ENCODE peak calls at places on chromosomes 2 and 18, in nine cellular contexts. C is activated CD4-positive, alpha-beta T cell treated with anti-CD3 and anti-CD28 coated beads, Interleukin-2, amount 50 U/mL, for 4 hours; O is psoas muscle; H is stimulated activated naive CD8-positive, alpha-beta T cell treated with anti-CD3 and anti-CD28 coated beads, Interleukin-15, Interleukin-2, amounts not matched to agents 100 U/mL and 50 U/mL, for 24 hours; F is pulmonary artery endothelial cell; E is D341Med; L is GM04504; V is activated naive CD8-positive, alpha-beta T cell treated with anti-CD3 and anti-CD28 coated beads, Interleukin-2, amount 50 U/mL, for 24 hours; W is posterior vena cava. R is an unnamed sample.

GRCh38 chr2:118837067-118837466 is 10.4 kb downstream of the EN1 start:
- DNase-seq in L (no peak), V (no peak), C (no peak), E (no peak), O (no peak), H (no peak), W (no peak), F (no peak), R (no peak)

GRCh38 chr18:74268933-74269620 is 22.7 kb downstream of the CYB5A start:
- DNase-seq in L (no peak), O (no peak), F (no peak), W (no peak), E (no peak), H (no peak), C (no peak), V (no peak), R (no peak)

GRCh38 chr2:226979004-226979403 is 143.2 kb downstream of the RHBDD1 start:
- DNase-seq in V (no peak), F (no peak), H (no peak), C (no peak), E (no peak), L (no peak), O (no peak), W (no peak), R (no peak)

GRCh38 chr18:79784965-79785770 is 12.6 kb upstream of the KCNG2 start:
- DNase-seq in F (no peak), L (peak; percentile 9), V (no peak), O (no peak), E (no peak), H (no peak), W (peak; percentile 59), C (no peak), R (no peak)

GRCh38 chr18:23106575-23106974 is 28.7 kb upstream of the CABLES1 start:
- DNase-seq in F (no peak), O (no peak), L (peak; percentile 93), C (no peak), W (peak; percentile 77), H (no peak), E (no peak), V (no peak), R (no peak)

GRCh38 chr2:70670626-70671025 is 97.4 kb downstream of the ADD2 start:
- DNase-seq in F (no peak), V (no peak), L (no peak), W (peak; percentile 24), C (no peak), O (no peak), E (no peak), H (no peak), R (no peak)

GRCh38 chr18:39389800-39390379 is 1824.3 kb upstream of the CELF4 start:
- DNase-seq in L (no peak), F (no peak), V (no peak), E (peak; percentile 71), O (no peak), C (no peak), H (no peak), W (no peak), R (no peak)

GRCh38 chr2:226915846-226916360 is 80.0 kb downstream of the RHBDD1 start:
- DNase-seq in L (peak; percentile 25), H (no peak), O (no peak), E (no peak), W (no peak), F (no peak), C (no peak), V (no peak), R (no peak)

GRCh38 chr2:152761171-152761570 is 42.8 kb downstream of the ARL6IP6 start:
- DNase-seq in V (no peak), C (no peak), W (no peak), O (no peak), F (no peak), L (no peak), E (no peak), H (no peak), R (no peak)

GRCh38 chr2:25222475-25223121 is 54.2 kb upstream of the POMC start:
- DNase-seq in H (no peak), V (no peak), E (no peak), W (no peak), C (no peak), O (no peak), L (no peak), F (no peak), R (no peak)

GRCh38 chr2:179569834-179570233 is 291.6 kb downstream of the ZNF385B start:
- DNase-seq in E (no peak), W (no peak), L (peak; percentile 80), O (no peak), C (no peak), H (no peak), V (no peak), F (no peak), R (no peak)